ENCODE peak calls at places on chromosomes 13 and 19, in four cellular contexts. B, T, C and Z are unnamed samples.

GRCh38 chr13:49608932-49609331 is 19.4 kb upstream of the ARL11 start:
- DNase-seq in B (no peak), T (no peak), C (no peak), Z (no peak)

GRCh38 chr19:35306473-35307246 is 14.7 kb downstream of the MAG start:
- DNase-seq in B (peak), T (peak), C (peak), Z (no peak)

GRCh38 chr19:756232-756631 is 5.3 kb downstream of the MISP start:
- DNase-seq in B (no peak), T (peak), C (peak), Z (peak)

GRCh38 chr13:42762917-42763316 is 18.5 kb upstream of the FAM216B start:
- DNase-seq in B (no peak), T (no peak), C (no peak), Z (no peak)

GRCh38 chr13:73060251-73061160 is 1.7 kb downstream of the KLF5 start:
- DNase-seq in B (no peak), T (peak), C (no peak), Z (no peak)

GRCh38 chr13:26508885-26509284 is 48.6 kb upstream of the WASF3 start:
- DNase-seq in B (no peak), T (no peak), C (no peak), Z (no peak)

GRCh38 chr13:110719036-110719710 is 5.7 kb downstream of the ING1 start:
- DNase-seq in B (no peak), T (no peak), C (no peak), Z (no peak)

GRCh38 chr13:110471156-110471832 is 90.2 kb downstream of the RAB20 start:
- DNase-seq in B (no peak), T (no peak), C (no peak), Z (no peak)

GRCh38 chr13:113811081-113811928 is 52.3 kb downstream of the TMEM255B start:
- DNase-seq in B (no peak), T (no peak), C (no peak), Z (no peak)

GRCh38 chr13:113808058-113808834 is 49.2 kb downstream of the TMEM255B start:
- DNase-seq in B (no peak), T (no peak), C (no peak), Z (no peak)

GRCh38 chr13:113810640-113811039 is 51.6 kb downstream of the TMEM255B start:
- DNase-seq in B (no peak), T (no peak), C (no peak), Z (no peak)

GRCh38 chr13:113812140-113813036 is 51.5 kb downstream of the GAS6 start:
- DNase-seq in B (no peak), T (no peak), C (no peak), Z (no peak)

GRCh38 chr13:113809934-113810333 is 50.9 kb downstream of the TMEM255B start:
- DNase-seq in B (no peak), T (no peak), C (no peak), Z (no peak)
- TF ChIP-seq ELF4 in B (no peak), T (no peak), C (no peak), Z (no peak)

GRCh38 chr19:12478234-12478941 is 6.2 kb downstream of the ZNF709 start:
- DNase-seq in B (no peak), T (no peak), C (no peak), Z (no peak)
- TF ChIP-seq ELF4 in B (no peak), T (no peak), C (no peak), Z (no peak)

DNA sequence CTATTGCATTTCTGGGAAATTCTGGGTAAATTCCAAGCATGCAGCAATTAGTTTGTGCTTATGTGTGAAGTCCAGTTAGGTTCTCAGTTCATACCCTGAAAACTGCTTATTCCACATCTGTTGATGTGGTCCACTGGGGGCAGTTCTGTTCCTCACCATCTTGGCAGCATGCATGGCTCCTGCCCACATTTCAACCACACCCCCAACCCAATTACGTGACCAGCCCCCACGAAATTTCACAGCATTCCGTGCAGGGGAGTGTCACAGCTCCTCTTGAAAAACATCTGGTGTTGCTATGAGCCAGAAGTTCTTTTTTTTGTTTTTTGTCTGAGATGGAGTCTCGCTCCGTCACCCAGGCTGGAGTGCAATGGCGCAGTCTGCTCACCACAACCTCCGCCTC is 9.1 kb upstream of the ERVK3-1 start:
- DNase-seq in B (no peak), T (no peak), C (no peak), Z (no peak)
- TF ChIP-seq ELF4 in B (no peak), T (no peak), C (no peak), Z (no peak)

GRCh38 chr19:43305642-43306041 is 36.3 kb upstream of the PSG9 start:
- DNase-seq in B (no peak), T (peak), C (peak), Z (peak)
- TF ChIP-seq ELF4 in B (no peak), T (no peak), C (no peak), Z (no peak)